ENCODE peak calls at places on chromosomes 11 and 22, in four cellular contexts. One of them, this sample, is unnamed.

GRCh38 chr22:23248583-23248982 is 68.3 kb downstream of the BCR start:
- DNase-seq in AG04450: no peak
- DNase-seq in spleen: no peak
- DNase-seq in GM23338: peak; percentile 72
- DNase-seq in this sample: peak; percentile 28

GRCh38 chr11:2374456-2375201 is 2.5 kb upstream of the CD81 start:
- DNase-seq in AG04450: no peak
- DNase-seq in spleen: peak; percentile 69
- DNase-seq in GM23338: no peak
- DNase-seq in this sample: no peak

GRCh38 chr11:126929186-126930085 is 71.1 kb downstream of the KIRREL3 start:
- DNase-seq in AG04450: no peak
- DNase-seq in spleen: no peak
- DNase-seq in GM23338: no peak
- DNase-seq in this sample: peak; percentile 46

GRCh38 chr11:82356316-82356715 is 377.3 kb downstream of the FAM181B start:
- DNase-seq in AG04450: no peak
- DNase-seq in spleen: no peak
- DNase-seq in GM23338: no peak
- DNase-seq in this sample: peak; percentile 10

GRCh38 chr11:123195182-123196059 is at the start of gene CLMP:
- DNase-seq in AG04450: no peak
- DNase-seq in spleen: no peak
- DNase-seq in GM23338: peak; percentile 86
- DNase-seq in this sample: peak; percentile 83

GRCh38 chr22:42613869-42614268 is 814 bp downstream of the POLDIP3 start:
- DNase-seq in AG04450: no peak
- DNase-seq in spleen: no peak
- DNase-seq in GM23338: no peak
- DNase-seq in this sample: peak; percentile 41

GRCh38 chr11:128503231-128503991 is 83.9 kb downstream of the ETS1 start:
- DNase-seq in AG04450: peak; percentile 78
- DNase-seq in spleen: no peak
- DNase-seq in GM23338: no peak
- DNase-seq in this sample: peak; percentile 98

GRCh38 chr22:35761037-35761436 is 43.4 kb downstream of the APOL5 start:
- DNase-seq in AG04450: no peak
- DNase-seq in spleen: no peak
- DNase-seq in GM23338: peak; percentile 43
- DNase-seq in this sample: peak; percentile 33

GRCh38 chr22:39946571-39947407 is 13.4 kb upstream of the TMA7B start:
- DNase-seq in AG04450: no peak
- DNase-seq in spleen: no peak
- DNase-seq in GM23338: no peak
- DNase-seq in this sample: no peak

GRCh38 chr11:58286249-58286648 is 18.2 kb upstream of the OR10W1 start:
- DNase-seq in AG04450: peak; percentile 16
- DNase-seq in spleen: no peak
- DNase-seq in GM23338: peak; percentile 68
- DNase-seq in this sample: peak; percentile 47

GRCh38 chr11:13486926-13487660 is 8.7 kb downstream of the PTH start:
- DNase-seq in AG04450: no peak
- DNase-seq in spleen: peak; percentile 88
- DNase-seq in GM23338: peak; percentile 87
- DNase-seq in this sample: peak; percentile 9
- TF ChIP-seq CTCF in AG04450: peak; percentile 8
- TF ChIP-seq CTCF in spleen: no peak
- TF ChIP-seq CTCF in GM23338: peak; percentile 87
- TF ChIP-seq CTCF in this sample: peak; percentile 12

GRCh38 chr11:46390331-46391171 is 1.0 kb downstream of the CHRM4 start:
- DNase-seq in AG04450: no peak
- DNase-seq in spleen: peak; percentile 70
- DNase-seq in GM23338: peak; percentile 48
- DNase-seq in this sample: no peak

GRCh38 chr11:46389450-46390330 is 1.9 kb downstream of the CHRM4 start:
- DNase-seq in AG04450: no peak
- DNase-seq in spleen: peak; percentile 90
- DNase-seq in GM23338: peak; percentile 93
- DNase-seq in this sample: peak; percentile 50

GRCh38 chr11:46387919-46388618 is 3.5 kb downstream of the CHRM4 start:
- DNase-seq in AG04450: no peak
- DNase-seq in spleen: peak; percentile 76
- DNase-seq in GM23338: peak; percentile 34
- DNase-seq in this sample: no peak

GRCh38 chr11:46387456-46387855 is 4.1 kb downstream of the CHRM4 start:
- DNase-seq in AG04450: no peak
- DNase-seq in spleen: no peak
- DNase-seq in GM23338: no peak
- DNase-seq in this sample: no peak

GRCh38 chr11:46388619-46389449 is 2.7 kb downstream of the CHRM4 start:
- DNase-seq in AG04450: no peak
- DNase-seq in spleen: no peak
- DNase-seq in GM23338: peak; percentile 28
- DNase-seq in this sample: no peak
- H3K4me3 ChIP-seq in AG04450: peak overlapping the region; percentile 7
- H3K4me3 ChIP-seq in spleen: peak overlapping the region; percentile 39
- H3K4me3 ChIP-seq in GM23338: peak overlapping the region; percentile 76
- H3K4me3 ChIP-seq in this sample: no peak overlapping the region

DNA sequence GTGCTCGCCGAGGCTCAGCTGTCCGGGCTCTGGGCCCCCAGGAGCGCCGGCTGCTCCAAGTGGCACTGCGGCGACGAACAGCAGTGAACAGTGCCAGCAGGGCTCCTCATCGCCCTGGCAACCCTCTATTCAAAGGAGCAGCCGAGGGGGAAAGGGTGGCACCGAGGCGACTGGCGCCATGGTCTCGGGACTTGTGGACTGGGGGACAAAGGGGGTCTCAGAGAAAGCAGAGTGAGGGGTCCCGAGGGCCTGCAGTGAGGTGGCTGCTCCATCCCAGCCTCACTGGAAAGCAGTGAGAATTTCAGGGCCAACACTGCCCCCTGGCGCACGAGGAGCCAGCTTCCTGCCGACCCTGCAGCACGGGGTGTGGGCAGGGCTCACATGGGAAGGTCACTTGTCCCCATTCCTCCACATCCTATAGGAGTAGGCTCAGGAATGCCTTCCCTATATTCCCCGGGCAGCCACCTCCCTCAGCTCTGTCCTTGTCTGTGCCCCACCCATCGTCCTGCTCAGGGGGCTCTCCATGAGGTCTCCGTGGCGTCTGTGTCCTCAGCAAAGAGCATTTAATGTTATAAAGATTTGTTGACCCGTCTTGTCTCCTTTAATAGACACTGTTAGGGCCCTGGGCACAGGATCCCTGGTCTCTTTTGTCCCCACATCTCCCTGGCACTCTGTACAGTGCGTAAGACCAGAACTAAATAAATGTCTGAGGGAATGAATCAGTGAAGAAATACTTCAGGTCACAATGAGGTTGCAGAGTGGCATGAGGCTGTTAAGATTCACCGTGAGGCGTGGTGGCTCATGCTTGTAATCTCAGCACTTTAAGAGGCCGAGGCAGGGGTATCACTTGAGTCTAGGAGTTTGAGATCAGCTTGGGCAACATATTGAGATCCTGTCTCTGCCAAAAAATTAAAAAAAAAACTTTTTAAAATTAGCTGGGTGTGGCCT is 26.4 kb downstream of the LRFN4 start:
- DNase-seq in AG04450: no peak
- DNase-seq in spleen: peak; percentile 87
- DNase-seq in GM23338: peak; percentile 92
- DNase-seq in this sample: peak; percentile 62
- TF ChIP-seq CTCF in AG04450: peak; percentile 67
- TF ChIP-seq CTCF in spleen: peak; percentile 52
- TF ChIP-seq CTCF in GM23338: peak; percentile 89
- TF ChIP-seq CTCF in this sample: peak; percentile 44

GRCh38 chr11:118896472-118896913 is 12.8 kb downstream of the CXCR5 start:
- DNase-seq in AG04450: no peak
- DNase-seq in spleen: peak; percentile 82
- DNase-seq in GM23338: no peak
- DNase-seq in this sample: no peak
- H3K4me3 ChIP-seq in AG04450: no peak overlapping the region
- H3K4me3 ChIP-seq in spleen: no peak overlapping the region
- H3K4me3 ChIP-seq in GM23338: no peak overlapping the region
- H3K4me3 ChIP-seq in this sample: no peak overlapping the region

DNA sequence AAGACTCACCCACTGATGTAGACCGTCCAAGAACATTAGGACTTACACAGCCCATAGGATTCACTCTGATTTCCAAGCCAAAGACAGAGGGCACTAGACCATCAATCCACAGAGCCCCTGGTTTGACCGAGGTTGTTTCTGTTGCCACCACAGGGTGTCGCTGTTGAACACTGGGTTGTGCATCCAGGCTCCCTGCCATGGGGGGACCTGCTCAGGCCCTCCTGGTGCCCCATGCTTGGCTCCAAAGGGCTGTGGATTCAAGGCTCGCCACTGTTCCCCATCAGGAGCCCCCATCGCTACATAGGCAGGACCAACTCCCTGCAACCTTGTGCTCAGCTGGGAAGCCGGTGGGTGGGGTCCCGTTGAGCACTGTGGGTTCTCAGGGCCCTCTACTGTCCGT is 128.0 kb upstream of the ANO1 start:
- DNase-seq in AG04450: no peak
- DNase-seq in spleen: peak; percentile 24
- DNase-seq in GM23338: peak; percentile 88
- DNase-seq in this sample: peak; percentile 15
- TF ChIP-seq CTCF in AG04450: peak; percentile 45
- TF ChIP-seq CTCF in spleen: no peak
- TF ChIP-seq CTCF in GM23338: peak; percentile 100
- TF ChIP-seq CTCF in this sample: peak; percentile 39

DNA sequence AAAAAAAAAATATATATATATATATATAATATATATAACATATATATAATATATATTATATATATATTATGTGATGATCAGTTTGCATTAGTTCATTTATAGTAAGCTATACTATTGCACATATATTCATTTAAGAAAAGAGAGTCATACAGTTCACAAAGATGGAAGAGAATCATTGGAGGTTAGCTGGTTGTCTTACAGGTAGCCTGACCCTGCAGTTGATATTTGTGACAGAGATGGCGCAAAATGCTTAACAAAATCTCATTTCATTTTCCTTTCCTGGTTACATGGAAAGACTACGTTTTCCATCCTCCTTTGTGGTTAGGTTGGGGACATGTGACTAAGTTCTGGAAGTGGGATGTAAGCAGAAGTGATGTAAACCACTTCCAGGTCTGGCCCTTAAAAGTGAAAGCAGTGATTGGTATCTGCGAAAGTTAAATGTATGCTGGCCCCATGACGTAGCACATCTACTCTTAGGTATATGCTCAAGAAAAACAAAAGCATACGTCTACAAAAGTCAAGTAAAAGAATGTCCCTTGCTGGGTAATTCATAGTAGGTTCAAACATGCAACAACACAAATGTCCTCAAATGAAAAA is 7.2 kb upstream of the TMEM135 start:
- DNase-seq in AG04450: no peak
- DNase-seq in spleen: no peak
- DNase-seq in GM23338: no peak
- DNase-seq in this sample: no peak
- H3K4me3 ChIP-seq in AG04450: no peak overlapping the region
- H3K4me3 ChIP-seq in spleen: no peak overlapping the region
- H3K4me3 ChIP-seq in GM23338: no peak overlapping the region
- H3K4me3 ChIP-seq in this sample: no peak overlapping the region